ENCODE peak calls at places on chromosomes 16 and 17, in seven cellular contexts. I is effector CD4-positive, alpha-beta T cell; K is skeletal muscle cell; D is activated naive CD8-positive, alpha-beta T cell treated with anti-CD3 and anti-CD28 coated beads, Interleukin-2, amount 50 U/mL, for 24 hours; J is cardiac septum; X is T-helper 2 cell; Y is CD8-positive, alpha-beta T cell. A is an unnamed sample.

GRCh38 chr17:4948166-4948996 is at the start of gene PFN1:
- DNase-seq in K (peak; percentile 86), J (peak; percentile 94), I (peak; percentile 83), D (peak; percentile 90), Y (peak; percentile 89), X (peak; percentile 87), A (peak; percentile 88)

GRCh38 chr16:55433030-55433429 is 46.0 kb upstream of the MMP2 start:
- DNase-seq in K (no peak), D (no peak), X (no peak), J (no peak), Y (no peak), I (no peak), A (no peak)

GRCh38 chr17:720706-721539 is 6.3 kb upstream of the VPS53 start:
- DNase-seq in K (no peak), D (no peak), Y (no peak), J (no peak), X (no peak), I (no peak), A (no peak)

GRCh38 chr16:87806608-87807546 is 41.1 kb upstream of the KLHDC4 start:
- DNase-seq in X (no peak), D (peak; percentile 61), J (peak; percentile 81), I (no peak), Y (peak; percentile 62), K (peak; percentile 64), A (peak; percentile 83)

GRCh38 chr17:57889892-57890856 is 40.3 kb upstream of the MRPS23 start:
- DNase-seq in I (no peak), Y (no peak), D (no peak), K (no peak), X (no peak), J (peak; percentile 91), A (peak; percentile 86)

GRCh38 chr17:28612936-28613872 is 781 bp downstream of the RSKR start:
- DNase-seq in X (peak; percentile 8), J (no peak), D (peak; percentile 39), I (peak; percentile 29), K (no peak), Y (peak; percentile 45), A (no peak)

GRCh38 chr17:47872019-47872650 is 21.2 kb upstream of the SP6 start:
- DNase-seq in I (no peak), X (no peak), D (no peak), J (no peak), Y (no peak), K (no peak), A (no peak)

GRCh38 chr16:89291776-89292175 is 74.3 kb downstream of the ZNF778 start:
- DNase-seq in K (no peak), X (no peak), D (no peak), J (no peak), Y (no peak), I (no peak), A (no peak)

GRCh38 chr17:68679882-68680281 is 78.7 kb upstream of the FAM20A start:
- DNase-seq in X (no peak), D (no peak), I (no peak), K (no peak), J (no peak), Y (no peak), A (no peak)

GRCh38 chr16:11631214-11631613 is 37.0 kb upstream of the SNN start:
- DNase-seq in X (no peak), Y (no peak), K (no peak), J (no peak), I (no peak), D (no peak), A (no peak)

GRCh38 chr17:2954898-2955445 is 108.4 kb downstream of the OR1D5 start:
- DNase-seq in J (no peak), X (no peak), D (no peak), Y (no peak), I (no peak), K (peak; percentile 94), A (peak; percentile 73)

GRCh38 chr17:61450641-61451537 is 1.3 kb upstream of the TBX4 start:
- DNase-seq in D (no peak), Y (no peak), J (no peak), K (no peak), X (no peak), I (no peak), A (no peak)

A was measured in GM04504.